ENCODE peak calls at places on chromosomes 11 and 22, in nine cellular contexts. S, O, X, R, W, M, F, Z and P are unnamed samples.

GRCh38 chr22:28925916-28926315 is 42.5 kb downstream of the ZNRF3 start:
- DNase-seq in S (no peak), O (no peak), X (no peak), R (no peak), W (no peak), M (peak; percentile 27), F (no peak), Z (no peak), P (no peak)

GRCh38 chr11:102240502-102240901 is 76.8 kb upstream of the BIRC3 start:
- DNase-seq in S (peak; percentile 27), O (no peak), X (no peak), R (no peak), W (no peak), M (no peak), F (no peak), Z (no peak), P (no peak)

GRCh38 chr11:96314326-96315050 is 28.5 kb downstream of the MAML2 start:
- DNase-seq in S (peak; percentile 29), O (no peak), X (no peak), R (no peak), W (no peak), M (no peak), F (no peak), Z (no peak), P (no peak)

GRCh38 chr11:120510406-120511115 is 987 bp upstream of the GRIK4 start:
- DNase-seq in S (no peak), O (no peak), X (no peak), R (no peak), W (no peak), M (no peak), F (no peak), Z (no peak), P (no peak)

GRCh38 chr11:2108675-2109481 is 30.3 kb downstream of the IGF2 start:
- DNase-seq in S (no peak), O (no peak), X (no peak), R (no peak), W (no peak), M (no peak), F (no peak), Z (no peak), P (no peak)

GRCh38 chr11:107858217-107859070 is at the start of gene SLC35F2:
- DNase-seq in S (peak; percentile 75), O (peak; percentile 87), X (peak; percentile 92), R (peak; percentile 57), W (peak; percentile 52), M (peak; percentile 80), F (peak; percentile 28), Z (peak; percentile 57), P (peak; percentile 88)

GRCh38 chr11:61494341-61495038 is 14.1 kb upstream of the LRRC10B start:
- DNase-seq in S (no peak), O (no peak), X (no peak), R (no peak), W (no peak), M (no peak), F (no peak), Z (no peak), P (no peak)

GRCh38 chr11:128548655-128549255 is 38.6 kb downstream of the ETS1 start:
- DNase-seq in S (peak; percentile 67), O (peak; percentile 32), X (no peak), R (no peak), W (no peak), M (peak; percentile 36), F (peak; percentile 35), Z (no peak), P (peak; percentile 45)

GRCh38 chr22:42511401-42511891 is 8.2 kb downstream of the RRP7A start:
- DNase-seq in S (no peak), O (no peak), X (no peak), R (no peak), W (no peak), M (no peak), F (no peak), Z (no peak), P (no peak)

GRCh38 chr22:30876221-30876751 is 92.3 kb downstream of the MORC2 start:
- DNase-seq in S (no peak), O (no peak), X (no peak), R (no peak), W (no peak), M (peak; percentile 8), F (no peak), Z (no peak), P (no peak)

GRCh38 chr11:75261474-75261847 is 20.9 kb downstream of the TPBGL start:
- DNase-seq in S (no peak), O (no peak), X (no peak), R (no peak), W (no peak), M (no peak), F (no peak), Z (no peak), P (no peak)

GRCh38 chr11:128451651-128452470 is 135.5 kb downstream of the ETS1 start:
- DNase-seq in S (peak; percentile 27), O (no peak), X (no peak), R (no peak), W (no peak), M (no peak), F (no peak), Z (no peak), P (peak; percentile 34)

GRCh38 chr22:26785942-26786341 is 128.6 kb downstream of the MIAT start:
- DNase-seq in S (no peak), O (no peak), X (no peak), R (no peak), W (no peak), M (no peak), F (no peak), Z (no peak), P (peak; percentile 47)

GRCh38 chr11:68798221-68798813 is 43.4 kb downstream of the CPT1A start:
- DNase-seq in S (peak; percentile 42), O (peak; percentile 26), X (peak; percentile 54), R (no peak), W (no peak), M (peak; percentile 81), F (peak; percentile 57), Z (peak; percentile 8), P (no peak)

GRCh38 chr11:72524711-72525110 is 90.4 kb upstream of the CLPB start:
- DNase-seq in S (no peak), O (no peak), X (no peak), R (no peak), W (peak; percentile 23), M (no peak), F (no peak), Z (no peak), P (no peak)

GRCh38 chr11:2377511-2378443 is 667 bp downstream of the CD81 start:
- DNase-seq in S (peak; percentile 86), O (peak; percentile 42), X (peak; percentile 55), R (no peak), W (peak; percentile 45), M (peak; percentile 65), F (peak; percentile 81), Z (no peak), P (peak; percentile 90)

GRCh38 chr22:44822479-44822878 is 70.1 kb downstream of the ARHGAP8 start:
- DNase-seq in S (no peak), O (no peak), X (no peak), R (no peak), W (no peak), M (no peak), F (no peak), Z (no peak), P (no peak)

GRCh38 chr22:49139492-49140151 is 688.1 kb downstream of the BRD1 start:
- DNase-seq in S (no peak), O (no peak), X (no peak), R (no peak), W (no peak), M (no peak), F (no peak), Z (no peak), P (no peak)

GRCh38 chr22:41636467-41636866 is 15.4 kb downstream of the XRCC6 start:
- DNase-seq in S (peak; percentile 28), O (no peak), X (peak; percentile 37), R (no peak), W (no peak), M (no peak), F (no peak), Z (no peak), P (no peak)

GRCh38 chr11:18492888-18493287 is 33.9 kb downstream of the TSG101 start:
- DNase-seq in S (no peak), O (no peak), X (no peak), R (no peak), W (no peak), M (no peak), F (no peak), Z (no peak), P (no peak)

GRCh38 chr11:2862950-2863618 is 22.5 kb downstream of the CDKN1C start:
- DNase-seq in S (no peak), O (no peak), X (no peak), R (no peak), W (no peak), M (peak; percentile 61), F (no peak), Z (no peak), P (no peak)

GRCh38 chr11:29159552-29160465 is 857.0 kb downstream of the KCNA4 start:
- DNase-seq in S (peak; percentile 68), O (no peak), X (peak; percentile 98), R (no peak), W (peak; percentile 50), M (peak; percentile 64), F (no peak), Z (no peak), P (peak; percentile 24)

GRCh38 chr11:110856993-110857812 is 145.0 kb upstream of the ARHGAP20 start:
- DNase-seq in S (no peak), O (no peak), X (peak; percentile 24), R (no peak), W (no peak), M (no peak), F (no peak), Z (no peak), P (no peak)

GRCh38 chr11:134482865-134483264 is 70.8 kb upstream of the B3GAT1 start:
- DNase-seq in S (no peak), O (no peak), X (no peak), R (no peak), W (no peak), M (no peak), F (no peak), Z (no peak), P (no peak)

GRCh38 chr11:80107415-80107814 is 666.6 kb upstream of the TENM4 start:
- DNase-seq in S (no peak), O (no peak), X (no peak), R (no peak), W (no peak), M (no peak), F (no peak), Z (no peak), P (no peak)

GRCh38 chr11:130435671-130436070 is 7.3 kb upstream of the ADAMTS8 start:
- DNase-seq in S (peak; percentile 43), O (no peak), X (no peak), R (no peak), W (no peak), M (no peak), F (no peak), Z (no peak), P (no peak)

GRCh38 chr11:60336767-60337391 is 9.8 kb downstream of the MS4A6E start:
- DNase-seq in S (no peak), O (no peak), X (no peak), R (no peak), W (no peak), M (no peak), F (no peak), Z (no peak), P (no peak)

GRCh38 chr11:94888204-94888603 is 85.2 kb downstream of the CWC15 start:
- DNase-seq in S (no peak), O (no peak), X (no peak), R (no peak), W (no peak), M (no peak), F (no peak), Z (no peak), P (no peak)

GRCh38 chr22:35544810-35545209 is 4.2 kb downstream of the RASD2 start:
- DNase-seq in S (no peak), O (no peak), X (no peak), R (no peak), W (no peak), M (no peak), F (no peak), Z (no peak), P (no peak)

GRCh38 chr11:64092119-64092760 is 56.5 kb downstream of the FLRT1 start:
- DNase-seq in S (no peak), O (no peak), X (no peak), R (no peak), W (no peak), M (no peak), F (no peak), Z (no peak), P (no peak)

GRCh38 chr11:76214968-76215548 is 8.8 kb upstream of the WNT11 start:
- DNase-seq in S (no peak), O (no peak), X (no peak), R (no peak), W (no peak), M (no peak), F (no peak), Z (no peak), P (no peak)